ENCODE peak calls at places on chromosomes 7 and 10, in ten cellular contexts. M is lower lobe of right lung, P is IMR-90, T is cardiac muscle cell, H is spleen, W is GM20000, X is nephron progenitor cell, Q is natural killer cell, N is thoracic aorta, U is body of pancreas. C is an unnamed sample.

GRCh38 chr7:11707606-11708193 is 124.3 kb downstream of the THSD7A start:
- DNase-seq in W (no peak), P (no peak), T (peak; percentile 29), H (no peak), X (no peak), N (no peak), M (no peak), Q (no peak), U (no peak), C (no peak)

GRCh38 chr10:4532467-4532866 is 293.5 kb upstream of the AKR1E2 start:
- DNase-seq in P (peak; percentile 66), H (no peak), N (no peak), Q (no peak), M (no peak), W (no peak), U (no peak), X (no peak), T (peak; percentile 76), C (no peak)

GRCh38 chr10:101624526-101625102 is 36.5 kb downstream of the DPCD start:
- DNase-seq in U (no peak), P (no peak), N (no peak), Q (no peak), W (no peak), H (no peak), T (peak; percentile 25), M (no peak), X (no peak), C (no peak)

GRCh38 chr7:26291251-26291650 is 411 bp upstream of the SNX10 start:
- DNase-seq in P (no peak), T (no peak), U (no peak), N (no peak), Q (no peak), H (no peak), W (no peak), M (no peak), X (no peak), C (no peak)

GRCh38 chr10:117339979-117340378 is 35.3 kb downstream of the PDZD8 start:
- DNase-seq in Q (no peak), H (no peak), P (no peak), T (no peak), W (no peak), M (no peak), X (no peak), U (no peak), N (no peak), C (no peak)

GRCh38 chr10:75043256-75044121 is 68.0 kb upstream of the SAMD8 start:
- DNase-seq in M (no peak), N (no peak), H (peak; percentile 81), X (no peak), W (peak; percentile 49), P (no peak), Q (peak; percentile 16), U (no peak), T (no peak), C (peak; percentile 53)

GRCh38 chr7:68691261-68692216 is 906.7 kb upstream of the AUTS2 start:
- DNase-seq in H (no peak), M (no peak), X (no peak), W (no peak), P (peak; percentile 90), Q (no peak), T (peak; percentile 43), U (no peak), N (no peak), C (no peak)

GRCh38 chr10:119449760-119450461 is 92.6 kb downstream of the RGS10 start:
- DNase-seq in U (peak; percentile 29), Q (no peak), N (peak; percentile 89), T (peak; percentile 95), H (no peak), W (peak; percentile 48), X (no peak), M (peak; percentile 54), P (peak; percentile 59), C (no peak)

GRCh38 chr7:620052-620451 is 100.4 kb upstream of the PDGFA start:
- DNase-seq in T (peak; percentile 85), H (no peak), U (no peak), X (no peak), N (no peak), P (peak; percentile 88), M (no peak), W (no peak), Q (no peak), C (peak; percentile 35)

GRCh38 chr10:25786899-25787298 is 147.1 kb upstream of the MYO3A start:
- DNase-seq in N (no peak), T (no peak), Q (no peak), U (no peak), H (no peak), X (no peak), M (no peak), W (no peak), P (no peak), C (no peak)

GRCh38 chr10:95663496-95663895 is 7.0 kb upstream of the ALDH18A1 start:
- DNase-seq in U (no peak), H (no peak), W (no peak), M (no peak), Q (no peak), P (no peak), X (no peak), T (no peak), N (no peak), C (no peak)

GRCh38 chr10:51314079-51314835 is 240.0 kb downstream of the PRKG1 start:
- DNase-seq in X (no peak), Q (no peak), M (no peak), T (no peak), U (no peak), P (no peak), H (no peak), W (no peak), N (no peak), C (no peak)

GRCh38 chr7:100726998-100727761 is 6.2 kb upstream of the ZAN start:
- DNase-seq in Q (no peak), T (peak; percentile 54), U (no peak), N (no peak), M (no peak), X (no peak), W (no peak), P (peak; percentile 61), H (no peak), C (no peak)

GRCh38 chr7:155066417-155066950 is 3.6 kb upstream of the HTR5A start:
- DNase-seq in U (peak; percentile 83), W (no peak), H (no peak), M (no peak), N (no peak), Q (no peak), T (peak; percentile 15), X (no peak), P (peak; percentile 79), C (no peak)

GRCh38 chr10:95324436-95325268 is 33.8 kb upstream of the PDLIM1 start:
- DNase-seq in X (no peak), Q (no peak), H (no peak), P (peak; percentile 51), U (no peak), W (no peak), N (no peak), M (no peak), T (no peak), C (no peak)

GRCh38 chr10:50224330-50224952 is 26.9 kb downstream of the ASAH2 start:
- DNase-seq in Q (no peak), X (peak; percentile 12), N (no peak), H (no peak), M (no peak), T (peak; percentile 71), W (peak; percentile 53), P (peak; percentile 74), U (peak; percentile 61), C (peak; percentile 54)

GRCh38 chr7:139946539-139946938 is 116.2 kb downstream of the PARP12 start:
- DNase-seq in P (no peak), U (no peak), M (no peak), H (no peak), X (no peak), W (no peak), N (no peak), Q (no peak), T (no peak), C (no peak)
- TF ChIP-seq CTCF in P (no peak), U (no peak), M (no peak), H (no peak), X (no peak), W (no peak), N (no peak), Q (no peak), T (no peak), C (no peak)

DNA sequence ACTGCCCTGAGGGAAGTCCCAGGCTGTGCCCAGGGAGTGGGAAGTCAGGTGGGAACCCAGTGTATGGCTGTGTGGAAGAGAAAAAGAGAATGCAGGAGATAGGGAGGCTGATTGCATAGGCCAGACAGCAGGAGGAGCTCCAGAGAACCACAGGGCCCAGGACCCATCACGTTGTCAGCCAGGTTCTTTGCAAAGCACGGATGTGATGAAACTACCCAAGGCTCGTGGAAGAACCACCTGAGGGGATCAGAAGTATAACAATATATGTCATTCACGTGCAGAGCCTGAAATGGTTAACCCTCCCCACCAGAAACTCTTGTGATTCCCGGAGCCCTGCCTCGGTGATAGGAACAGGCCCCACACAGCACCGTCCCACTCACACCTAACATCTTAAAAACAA is 83.6 kb downstream of the LARP4B start:
- DNase-seq in M (no peak), T (peak; percentile 12), H (no peak), Q (no peak), X (no peak), W (no peak), P (no peak), U (no peak), N (no peak), C (no peak)
- TF ChIP-seq CTCF in M (no peak), T (peak; percentile 16), H (no peak), Q (no peak), X (no peak), W (no peak), P (no peak), U (no peak), N (no peak), C (no peak)

DNA sequence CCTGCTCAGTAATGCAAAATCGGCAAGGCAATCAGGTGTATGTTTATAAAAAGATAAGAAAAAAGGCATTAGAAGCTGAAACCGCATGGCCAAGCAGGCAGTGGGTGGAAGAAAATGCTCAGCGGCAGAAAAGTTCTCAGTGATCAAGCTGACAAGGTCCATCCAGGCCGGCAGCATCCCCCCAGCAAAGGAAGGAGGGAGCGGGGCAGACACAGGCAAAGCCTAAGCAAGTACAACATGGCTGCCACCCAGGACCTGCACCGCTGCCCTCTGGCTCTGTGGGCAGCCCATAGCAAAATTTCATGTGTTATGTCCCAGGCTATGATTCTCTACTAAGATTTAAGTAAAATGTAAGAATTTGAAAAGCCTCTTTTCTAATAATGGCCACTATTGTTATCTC is 45.4 kb downstream of the MRPS24 start:
- DNase-seq in H (no peak), Q (no peak), W (no peak), U (no peak), P (no peak), T (no peak), X (no peak), N (no peak), M (no peak), C (no peak)
- TF ChIP-seq CTCF in H (no peak), Q (no peak), W (no peak), U (no peak), P (no peak), T (no peak), X (no peak), N (no peak), M (no peak), C (no peak)

DNA sequence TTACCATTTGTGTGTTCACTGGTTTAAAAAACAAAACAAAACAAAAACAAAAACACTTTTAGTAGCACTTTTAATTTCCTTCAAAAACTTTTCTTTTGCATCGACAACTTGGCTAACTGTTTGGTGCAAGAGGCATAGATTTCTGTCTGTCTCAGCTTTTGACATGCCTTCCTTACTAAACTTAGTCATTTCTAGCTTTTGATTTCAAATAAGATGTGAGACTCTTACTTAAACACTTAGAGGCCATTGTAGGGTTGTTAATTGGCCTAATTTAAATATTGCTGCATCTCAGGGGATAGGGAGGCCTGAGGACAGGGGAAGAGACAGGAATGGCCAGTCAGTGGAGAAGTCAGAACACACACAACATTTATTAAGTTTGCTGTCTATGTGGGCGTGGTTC is 66.3 kb downstream of the AVL9 start:
- DNase-seq in X (no peak), N (no peak), U (no peak), Q (no peak), T (no peak), P (no peak), W (no peak), H (no peak), M (no peak), C (no peak)
- TF ChIP-seq CTCF in X (no peak), N (no peak), U (no peak), Q (no peak), T (no peak), P (no peak), W (no peak), H (no peak), M (no peak), C (no peak)

C was measured in activated CD8-positive, alpha-beta T cell treated with anti-CD3 and anti-CD28 coated beads for 36 hours.